ENCODE peak calls at places on chromosomes 7 and 10, in four cellular contexts. One of them, this sample, is unnamed.

GRCh38 chr7:75979361-75980125 is 14.9 kb downstream of the TMEM120A start:
- DNase-seq in K562: no peak
- DNase-seq in GM12891: no peak
- DNase-seq in GM12878: no peak
- DNase-seq in this sample: no peak

GRCh38 chr7:134669845-134670373 is 23.3 kb downstream of the BPGM start:
- DNase-seq in GM12878: peak
- DNase-seq in GM12891: no peak
- DNase-seq in K562: peak
- DNase-seq in this sample: peak

GRCh38 chr7:158959021-158959717 is 102.8 kb downstream of the DYNC2I1 start:
- DNase-seq in GM12891: no peak
- DNase-seq in K562: no peak
- DNase-seq in GM12878: no peak
- DNase-seq in this sample: no peak

GRCh38 chr7:20786779-20787651 is at the start of gene SP8:
- DNase-seq in GM12878: no peak
- DNase-seq in GM12891: no peak
- DNase-seq in K562: peak
- DNase-seq in this sample: no peak

GRCh38 chr7:114426824-114427223 is 12.2 kb downstream of the FOXP2 start:
- DNase-seq in GM12878: no peak
- DNase-seq in K562: no peak
- DNase-seq in GM12891: no peak
- DNase-seq in this sample: no peak

GRCh38 chr10:35564276-35564982 is 40.7 kb upstream of the GJD4 start:
- DNase-seq in GM12891: no peak
- DNase-seq in GM12878: no peak
- DNase-seq in K562: no peak
- DNase-seq in this sample: no peak

GRCh38 chr10:119443441-119443840 is 99.1 kb downstream of the RGS10 start:
- DNase-seq in GM12878: no peak
- DNase-seq in GM12891: no peak
- DNase-seq in K562: no peak
- DNase-seq in this sample: no peak

GRCh38 chr10:31704195-31704594 is 224.4 kb downstream of the ARHGAP12 start:
- DNase-seq in GM12891: no peak
- DNase-seq in K562: no peak
- DNase-seq in GM12878: no peak
- DNase-seq in this sample: no peak

GRCh38 chr10:12196531-12197211 is 683 bp downstream of the CDC123 start:
- DNase-seq in GM12891: no peak
- DNase-seq in GM12878: no peak
- DNase-seq in K562: no peak
- DNase-seq in this sample: no peak

GRCh38 chr10:98299341-98299740 is 31.3 kb upstream of the LOXL4 start:
- DNase-seq in K562: peak
- DNase-seq in GM12891: no peak
- DNase-seq in GM12878: no peak
- DNase-seq in this sample: no peak

GRCh38 chr10:44352316-44353127 is 32.4 kb downstream of the CXCL12 start:
- DNase-seq in GM12891: no peak
- DNase-seq in GM12878: no peak
- DNase-seq in K562: no peak
- DNase-seq in this sample: no peak

GRCh38 chr7:30920584-30921539 is 9.2 kb downstream of the AQP1 start:
- DNase-seq in GM12878: no peak
- DNase-seq in K562: peak
- DNase-seq in GM12891: no peak
- DNase-seq in this sample: no peak

GRCh38 chr7:35849158-35849831 is 48.4 kb downstream of the SEPTIN7 start:
- DNase-seq in GM12878: no peak
- DNase-seq in GM12891: no peak
- DNase-seq in K562: peak
- DNase-seq in this sample: no peak

GRCh38 chr7:76310102-76310957 is 7.9 kb downstream of the HSPB1 start:
- DNase-seq in GM12891: no peak
- DNase-seq in GM12878: no peak
- DNase-seq in K562: peak
- DNase-seq in this sample: no peak

GRCh38 chr10:22913474-22914092 is 14.3 kb upstream of the ARMC3 start:
- DNase-seq in K562: no peak
- DNase-seq in GM12891: no peak
- DNase-seq in GM12878: no peak
- DNase-seq in this sample: no peak

GRCh38 chr7:68438016-68438415 is 1160.3 kb upstream of the AUTS2 start:
- DNase-seq in GM12891: no peak
- DNase-seq in GM12878: no peak
- DNase-seq in K562: no peak
- DNase-seq in this sample: no peak

GRCh38 chr7:130009848-130010688 is 41.1 kb downstream of the ZC3HC1 start:
- DNase-seq in GM12878: peak
- DNase-seq in K562: peak
- DNase-seq in GM12891: no peak
- DNase-seq in this sample: no peak

GRCh38 chr10:472241-472910 is 217.1 kb downstream of the DIP2C start:
- DNase-seq in K562: no peak
- DNase-seq in GM12878: no peak
- DNase-seq in GM12891: no peak
- DNase-seq in this sample: no peak

GRCh38 chr7:151472644-151473380 is 32.9 kb upstream of the CRYGN start:
- DNase-seq in GM12891: no peak
- DNase-seq in K562: no peak
- DNase-seq in GM12878: peak
- DNase-seq in this sample: no peak

GRCh38 chr10:69576334-69577011 is 3.3 kb upstream of the NEUROG3 start:
- DNase-seq in GM12891: no peak
- DNase-seq in K562: no peak
- DNase-seq in GM12878: no peak
- DNase-seq in this sample: no peak

GRCh38 chr10:43683451-43684197 is 34.9 kb upstream of the ZNF32 start:
- DNase-seq in GM12891: no peak
- DNase-seq in K562: peak
- DNase-seq in GM12878: no peak
- DNase-seq in this sample: no peak

GRCh38 chr7:69412331-69413146 is 185.7 kb upstream of the AUTS2 start:
- DNase-seq in GM12878: no peak
- DNase-seq in K562: peak
- DNase-seq in GM12891: peak
- DNase-seq in this sample: no peak

GRCh38 chr10:77162697-77163096 is 474.9 kb downstream of the KCNMA1 start:
- DNase-seq in GM12891: no peak
- DNase-seq in GM12878: no peak
- DNase-seq in K562: no peak
- DNase-seq in this sample: no peak

GRCh38 chr10:34116220-34116623 is 698.9 kb downstream of the PARD3 start:
- DNase-seq in GM12891: no peak
- DNase-seq in K562: no peak
- DNase-seq in GM12878: no peak
- DNase-seq in this sample: no peak

GRCh38 chr7:28953628-28954027 is 4.5 kb downstream of the TRIL start:
- DNase-seq in GM12891: no peak
- DNase-seq in K562: no peak
- DNase-seq in GM12878: no peak
- DNase-seq in this sample: no peak

GRCh38 chr7:155860461-155860839 is 48.2 kb upstream of the SHH start:
- DNase-seq in GM12891: no peak
- DNase-seq in K562: no peak
- DNase-seq in GM12878: no peak
- DNase-seq in this sample: no peak

GRCh38 chr7:130560972-130561371 is 69.1 kb downstream of the MEST start:
- DNase-seq in K562: peak
- DNase-seq in GM12878: peak
- DNase-seq in GM12891: peak
- DNase-seq in this sample: peak

GRCh38 chr7:102220929-102221850 is 65.5 kb upstream of the SH2B2 start:
- DNase-seq in K562: no peak
- DNase-seq in GM12878: no peak
- DNase-seq in GM12891: no peak
- DNase-seq in this sample: no peak

GRCh38 chr7:2102375-2102723 is 130.4 kb downstream of the MAD1L1 start:
- DNase-seq in GM12878: no peak
- DNase-seq in K562: no peak
- DNase-seq in GM12891: no peak
- DNase-seq in this sample: no peak

GRCh38 chr10:71957546-71958275 is 6.5 kb upstream of the CHST3 start:
- DNase-seq in K562: peak
- DNase-seq in GM12891: no peak
- DNase-seq in GM12878: no peak
- DNase-seq in this sample: no peak

GRCh38 chr7:133654547-133654946 is 401.7 kb downstream of the EXOC4 start:
- DNase-seq in GM12891: no peak
- DNase-seq in K562: no peak
- DNase-seq in GM12878: no peak
- DNase-seq in this sample: no peak

GRCh38 chr10:43735907-43736306 is 87.2 kb upstream of the ZNF32 start:
- DNase-seq in K562: no peak
- DNase-seq in GM12878: no peak
- DNase-seq in GM12891: no peak
- DNase-seq in this sample: no peak

GRCh38 chr7:150966002-150966401 is 12.1 kb downstream of the KCNH2 start:
- DNase-seq in GM12891: no peak
- DNase-seq in GM12878: no peak
- DNase-seq in K562: peak
- DNase-seq in this sample: no peak

GRCh38 chr10:46560952-46561351 is 4.5 kb upstream of the GPRIN2 start:
- DNase-seq in K562: no peak
- DNase-seq in GM12891: no peak
- DNase-seq in GM12878: no peak
- DNase-seq in this sample: no peak

GRCh38 chr10:46560381-46560780 is 3.9 kb upstream of the GPRIN2 start:
- DNase-seq in GM12878: no peak
- DNase-seq in K562: no peak
- DNase-seq in GM12891: no peak
- DNase-seq in this sample: no peak

GRCh38 chr10:46558411-46559185 is 2.1 kb upstream of the GPRIN2 start:
- DNase-seq in K562: no peak
- DNase-seq in GM12891: no peak
- DNase-seq in GM12878: no peak
- DNase-seq in this sample: peak

GRCh38 chr10:46558141-46558410 is 1.6 kb upstream of the GPRIN2 start:
- DNase-seq in GM12891: no peak
- DNase-seq in K562: no peak
- DNase-seq in GM12878: no peak
- DNase-seq in this sample: no peak

DNA sequence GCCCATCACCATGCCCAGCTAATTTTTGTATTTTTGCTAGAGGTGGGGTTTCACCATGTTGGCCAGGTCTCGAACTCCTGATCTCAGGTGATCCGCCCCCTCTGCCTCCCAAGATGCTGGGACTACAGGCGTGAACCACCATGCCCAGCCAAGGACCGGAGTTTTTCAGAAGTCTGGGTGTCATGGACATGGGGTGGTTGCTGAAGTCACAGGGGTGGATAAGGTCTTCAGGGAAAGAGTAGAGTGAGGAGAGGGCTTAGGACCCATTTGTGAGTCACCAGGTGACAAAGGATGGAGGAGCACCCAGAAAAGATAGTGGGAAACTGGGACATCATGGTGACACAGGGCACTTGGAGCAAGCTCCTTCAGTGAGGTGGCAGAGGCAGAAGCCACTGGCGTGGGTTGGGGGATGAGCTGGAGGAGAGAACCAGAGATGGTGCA is 2.8 kb upstream of the GPRIN2 start:
- DNase-seq in K562: no peak
- DNase-seq in GM12891: no peak
- DNase-seq in GM12878: no peak
- DNase-seq in this sample: peak
- TF ChIP-seq SPI1 in K562: no peak
- TF ChIP-seq SPI1 in GM12891: no peak
- TF ChIP-seq SPI1 in GM12878: no peak
- TF ChIP-seq SPI1 in this sample: no peak

DNA sequence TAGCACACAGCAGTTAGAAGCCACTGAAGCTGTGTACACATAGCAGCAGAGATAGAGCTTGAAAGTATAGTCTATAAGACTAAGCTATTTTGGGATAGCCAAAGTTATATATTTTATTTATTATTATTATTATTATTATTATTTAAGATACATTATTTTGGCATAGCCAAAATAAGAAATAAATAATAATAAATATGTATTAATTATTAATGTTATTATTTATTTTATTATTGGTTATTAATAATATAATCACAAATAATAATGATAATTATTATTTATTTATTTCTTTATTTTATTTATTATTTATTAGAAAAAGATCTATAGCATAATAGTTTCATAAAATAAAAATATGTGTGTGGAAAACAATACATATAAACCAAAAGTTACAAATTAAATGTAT is 107.2 kb upstream of the FOXK1 start:
- DNase-seq in GM12891: no peak
- DNase-seq in GM12878: no peak
- DNase-seq in K562: no peak
- DNase-seq in this sample: no peak
- TF ChIP-seq SPI1 in GM12891: no peak
- TF ChIP-seq SPI1 in GM12878: no peak
- TF ChIP-seq SPI1 in K562: no peak
- TF ChIP-seq SPI1 in this sample: no peak

GRCh38 chr7:46530081-46530480 is 609.0 kb upstream of the IGFBP3 start:
- DNase-seq in K562: no peak
- DNase-seq in GM12891: no peak
- DNase-seq in GM12878: no peak
- DNase-seq in this sample: no peak

GRCh38 chr7:46522354-46522906 is 601.4 kb upstream of the IGFBP3 start:
- DNase-seq in K562: no peak
- DNase-seq in GM12878: no peak
- DNase-seq in GM12891: no peak
- DNase-seq in this sample: no peak

GRCh38 chr7:46525876-46526275 is 604.8 kb upstream of the IGFBP3 start:
- DNase-seq in K562: no peak
- DNase-seq in GM12891: no peak
- DNase-seq in GM12878: no peak
- DNase-seq in this sample: no peak

GRCh38 chr7:46524350-46524749 is 603.3 kb upstream of the IGFBP3 start:
- DNase-seq in K562: no peak
- DNase-seq in GM12891: no peak
- DNase-seq in GM12878: no peak
- DNase-seq in this sample: no peak

DNA sequence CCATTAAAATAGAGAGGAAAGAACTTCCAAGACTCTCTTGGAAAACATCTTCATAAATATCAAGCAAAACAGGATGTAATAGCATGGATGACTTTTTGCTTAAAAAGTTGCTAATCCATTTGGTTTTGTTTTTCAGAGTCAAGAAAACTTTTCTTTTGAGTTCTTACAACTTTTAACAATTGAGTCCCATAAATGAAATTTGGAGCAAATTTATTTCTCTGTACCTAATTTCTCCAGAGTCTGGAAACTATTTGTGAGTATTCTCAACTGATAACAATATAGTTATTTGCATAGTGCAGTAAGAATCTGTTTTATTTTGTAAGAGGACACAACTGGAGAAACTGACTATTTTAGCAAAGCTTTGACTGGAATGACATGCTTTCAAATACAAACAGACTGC is 606.3 kb upstream of the IGFBP3 start:
- DNase-seq in GM12891: no peak
- DNase-seq in GM12878: no peak
- DNase-seq in K562: no peak
- DNase-seq in this sample: no peak
- TF ChIP-seq SPI1 in GM12891: no peak
- TF ChIP-seq SPI1 in GM12878: no peak
- TF ChIP-seq SPI1 in K562: no peak
- TF ChIP-seq SPI1 in this sample: no peak

GRCh38 chr7:49417034-49417433 is 356.4 kb upstream of the VWC2 start:
- DNase-seq in GM12878: no peak
- DNase-seq in GM12891: no peak
- DNase-seq in K562: no peak
- DNase-seq in this sample: no peak
- TF ChIP-seq SPI1 in GM12878: no peak
- TF ChIP-seq SPI1 in GM12891: no peak
- TF ChIP-seq SPI1 in K562: no peak
- TF ChIP-seq SPI1 in this sample: no peak